ENCODE peak calls at places on chromosome 6, in four cellular contexts. V is A549, I is WTC11, H is K562. U is an unnamed sample.

GRCh38 chr6:14196029-14196428 is 78.5 kb downstream of the CD83 start:
- DNase-seq in H (no peak), V (no peak), I (no peak), U (no peak)

GRCh38 chr6:42692151-42692911 is 30.1 kb downstream of the PRPH2 start:
- DNase-seq in H (no peak), I (no peak), V (no peak), U (no peak)

GRCh38 chr6:66533921-66534404 is 826.9 kb upstream of the EYS start:
- DNase-seq in I (no peak), H (no peak), V (no peak), U (no peak)

GRCh38 chr6:121932071-121933009 is 467.1 kb upstream of the HSF2 start:
- DNase-seq in V (no peak), H (no peak), I (peak; percentile 69), U (peak; percentile 10)

GRCh38 chr6:75268121-75268987 is 16.2 kb downstream of the TMEM30A start:
- DNase-seq in I (no peak), V (no peak), H (no peak), U (no peak)

GRCh38 chr6:131946992-131947955 is 3.9 kb downstream of the CCN2 start:
- DNase-seq in H (no peak), I (no peak), V (no peak), U (peak; percentile 60)

GRCh38 chr6:44779130-44779826 is 391.8 kb downstream of the CDC5L start:
- DNase-seq in V (no peak), H (no peak), I (no peak), U (no peak)

GRCh38 chr6:16244869-16245451 is 6.6 kb downstream of the GMPR start:
- DNase-seq in V (no peak), I (no peak), H (no peak), U (no peak)

GRCh38 chr6:150072201-150072600 is 3.3 kb upstream of the ULBP3 start:
- DNase-seq in V (peak; percentile 87), I (no peak), H (peak; percentile 87), U (peak; percentile 43)

GRCh38 chr6:13302291-13302690 is 26.0 kb downstream of the TBC1D7 start:
- DNase-seq in V (no peak), I (no peak), H (no peak), U (no peak)

GRCh38 chr6:150915156-150915555 is 49.7 kb downstream of the MTHFD1L start:
- DNase-seq in V (no peak), H (no peak), I (no peak), U (no peak)

GRCh38 chr6:52964318-52964717 is 30.8 kb downstream of the GSTA4 start:
- DNase-seq in H (no peak), V (no peak), I (no peak), U (no peak)

GRCh38 chr6:107645740-107646139 is 155.8 kb downstream of the SOBP start:
- DNase-seq in I (no peak), H (no peak), V (no peak), U (no peak)

GRCh38 chr6:140001005-140001404 is 626.6 kb upstream of the CITED2 start:
- DNase-seq in I (no peak), H (no peak), V (no peak), U (no peak)

GRCh38 chr6:11196511-11197174 is 35.8 kb downstream of the NEDD9 start:
- DNase-seq in H (no peak), I (no peak), V (no peak), U (no peak)

GRCh38 chr6:18388942-18389341 is 1.8 kb downstream of the RNF144B start:
- DNase-seq in I (no peak), V (no peak), H (no peak), U (peak; percentile 82)

GRCh38 chr6:6218246-6219085 is 102.0 kb downstream of the F13A1 start:
- DNase-seq in V (peak; percentile 6), I (no peak), H (peak; percentile 22), U (no peak)

GRCh38 chr6:139470971-139471370 is 96.5 kb upstream of the CITED2 start:
- DNase-seq in H (no peak), V (no peak), I (no peak), U (no peak)

GRCh38 chr6:169341065-169341464 is 87.4 kb upstream of the THBS2 start:
- DNase-seq in I (no peak), V (no peak), H (no peak), U (no peak)

GRCh38 chr6:116133453-116133852 is 7.5 kb upstream of the COL10A1 start:
- DNase-seq in H (no peak), I (no peak), V (no peak), U (no peak)

GRCh38 chr6:3200682-3201081 is 26.8 kb downstream of the TUBB2B start:
- DNase-seq in I (no peak), V (no peak), H (no peak), U (no peak)

GRCh38 chr6:135182993-135183531 is 2.0 kb downstream of the MYB start:
- DNase-seq in V (no peak), H (peak; percentile 76), I (peak; percentile 68), U (no peak)

GRCh38 chr6:36781669-36782068 is 57.6 kb downstream of the CPNE5 start:
- DNase-seq in H (no peak), V (no peak), I (no peak), U (no peak)

GRCh38 chr6:153511896-153512496 is 380.9 kb upstream of the RGS17 start:
- DNase-seq in H (peak; percentile 19), I (no peak), V (peak; percentile 6), U (peak; percentile 29)

GRCh38 chr6:75412937-75413662 is 80.5 kb downstream of the FILIP1 start:
- DNase-seq in H (no peak), V (no peak), I (no peak), U (no peak)

GRCh38 chr6:145034664-145035063 is 700.7 kb downstream of the EPM2A start:
- DNase-seq in V (no peak), H (no peak), I (no peak), U (no peak)

GRCh38 chr6:151391471-151392428 is at the start of gene ZBTB2:
- DNase-seq in I (peak; percentile 71), H (peak; percentile 83), V (peak; percentile 55), U (peak; percentile 83)

GRCh38 chr6:45843848-45844521 is 171.7 kb downstream of the CLIC5 start:
- DNase-seq in V (no peak), H (no peak), I (no peak), U (peak; percentile 4)

GRCh38 chr6:107115695-107116327 is 496 bp upstream of the BEND3 start:
- DNase-seq in V (peak; percentile 35), H (peak; percentile 70), I (peak; percentile 81), U (peak; percentile 68)

GRCh38 chr6:152054441-152054840 is 247.0 kb downstream of the ESR1 start:
- DNase-seq in V (no peak), H (no peak), I (no peak), U (peak; percentile 43)

GRCh38 chr6:155397172-155397705 is 58.4 kb downstream of the NOX3 start:
- DNase-seq in I (no peak), H (no peak), V (no peak), U (no peak)

GRCh38 chr6:46491201-46491788 is at the start of gene RCAN2:
- DNase-seq in V (peak; percentile 15), I (peak; percentile 76), H (peak; percentile 15), U (peak; percentile 27)

GRCh38 chr6:13422601-13423247 is 64.7 kb downstream of the GFOD1 start:
- DNase-seq in I (peak; percentile 56), H (no peak), V (no peak), U (no peak)

DNA sequence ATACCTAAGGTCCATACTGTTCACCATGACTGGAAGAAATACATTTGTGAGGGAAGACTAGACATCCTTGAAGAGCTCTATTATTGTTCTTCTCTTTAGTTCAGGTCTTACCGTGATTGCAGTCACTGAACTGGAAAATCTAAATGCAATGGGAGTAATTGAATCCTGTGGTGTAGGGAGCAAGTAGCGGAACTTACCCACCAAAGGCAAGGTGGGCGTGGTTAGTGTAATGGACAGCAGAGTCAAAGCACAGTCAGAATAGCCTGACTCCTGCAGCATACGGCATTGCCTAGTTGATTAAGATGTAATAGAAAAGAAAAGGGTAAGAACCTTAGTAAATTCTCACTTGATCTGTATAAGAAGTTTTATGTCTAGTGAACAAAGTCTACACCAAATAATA is 679.7 kb upstream of the EPHA7 start:
- DNase-seq in V (no peak), I (no peak), H (no peak), U (no peak)
- TF ChIP-seq NR3C1 in V (no peak), I (no peak), H (no peak), U (no peak)

DNA sequence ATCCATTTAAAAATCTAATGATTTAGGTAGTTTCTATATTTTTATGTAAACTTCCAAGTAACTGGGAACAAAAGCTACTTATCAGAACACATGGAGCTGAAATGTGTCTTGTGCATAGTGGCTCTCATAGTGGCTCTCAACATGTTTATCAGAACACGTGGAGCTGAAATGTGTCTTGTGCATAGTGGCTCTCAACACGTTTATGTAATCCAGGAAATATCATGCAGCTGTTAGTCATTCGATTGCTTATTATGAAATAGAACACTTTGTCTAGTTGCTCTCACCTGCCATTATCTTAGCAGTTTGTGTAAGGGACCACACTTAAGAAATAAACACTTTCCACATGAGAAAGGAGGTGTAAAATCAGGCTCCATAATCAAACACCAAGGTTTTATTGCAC is 119.2 kb upstream of the ASCC3 start:
- DNase-seq in H (no peak), V (no peak), I (no peak), U (no peak)
- TF ChIP-seq NR3C1 in H (no peak), V (no peak), I (no peak), U (no peak)

DNA sequence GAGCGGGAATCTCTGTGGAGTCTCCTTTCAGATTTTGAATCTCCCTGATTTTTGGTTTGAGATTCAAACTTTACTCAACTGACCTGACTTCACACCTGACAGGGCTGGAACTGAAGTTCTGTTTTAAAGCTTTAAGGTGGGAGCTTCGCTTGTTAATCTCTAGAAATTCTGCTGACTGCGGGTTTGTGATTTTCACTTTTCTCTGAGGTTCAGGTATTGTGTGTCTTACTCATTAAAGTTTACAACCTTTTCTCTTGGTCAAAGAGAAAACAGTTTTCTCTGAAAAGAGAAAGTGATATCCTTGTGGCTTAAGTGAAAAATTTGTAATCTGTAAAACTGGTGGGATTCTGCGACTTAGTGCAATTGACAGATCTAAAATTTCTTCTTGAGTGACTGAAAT is 20.7 kb upstream of the IGF2R start:
- DNase-seq in I (no peak), H (no peak), V (no peak), U (no peak)
- TF ChIP-seq NR3C1 in I (no peak), H (no peak), V (no peak), U (no peak)

GRCh38 chr6:29676981-29677601 is 3.9 kb downstream of the ZFP57 start:
- DNase-seq in I (no peak), H (no peak), V (no peak), U (no peak)

GRCh38 chr6:29673161-29673560 is 7.8 kb downstream of the ZFP57 start:
- DNase-seq in I (no peak), H (no peak), V (no peak), U (no peak)

GRCh38 chr6:29674008-29674407 is 6.9 kb downstream of the ZFP57 start:
- DNase-seq in H (no peak), I (no peak), V (no peak), U (no peak)

GRCh38 chr6:29678114-29678513 is 2.8 kb downstream of the ZFP57 start:
- DNase-seq in H (no peak), I (no peak), V (no peak), U (no peak)

GRCh38 chr6:29675561-29675960 is 5.4 kb downstream of the ZFP57 start:
- DNase-seq in V (no peak), H (no peak), I (no peak), U (no peak)
- TF ChIP-seq NR3C1 in V (no peak), H (no peak), I (no peak), U (no peak)

GRCh38 chr6:136550330-136551071 is at the start of gene MAP7:
- DNase-seq in I (peak; percentile 95), H (peak; percentile 84), V (peak; percentile 58), U (no peak)
- TF ChIP-seq NR3C1 in I (peak; percentile 85), H (peak; percentile 20), V (no peak), U (no peak)